ENCODE peak calls at places on chromosomes 13 and 19, in seven cellular contexts. B is left colon; X is ovary; G is H54; A is nephron progenitor cell; U is EH; H is stimulated activated CD4-positive, alpha-beta T cell treated with anti-CD3 and anti-CD28 coated beads, Interleukin-12 subunit alpha, Interleukin-12 subunit beta, amount 100 ng/mL, for 24 hours. M is an unnamed sample.

GRCh38 chr13:113887700-113888201 is 23.9 kb upstream of the GAS6 start:
- DNase-seq in B (no peak), X (no peak), G (no peak), A (no peak), U (peak; percentile 38), H (no peak), M (no peak)

GRCh38 chr13:79349011-79349410 is 57.0 kb downstream of the RBM26 start:
- DNase-seq in B (no peak), X (no peak), G (no peak), A (no peak), U (peak; percentile 32), H (no peak), M (no peak)

GRCh38 chr19:6693056-6693471 is 23.1 kb upstream of the TNFSF14 start:
- DNase-seq in B (no peak), X (no peak), G (no peak), A (no peak), U (no peak), H (no peak), M (no peak)

GRCh38 chr13:75437582-75438318 is 44.2 kb downstream of the TBC1D4 start:
- DNase-seq in B (no peak), X (no peak), G (no peak), A (no peak), U (peak; percentile 60), H (no peak), M (no peak)

GRCh38 chr13:100608906-100609305 is 20.3 kb upstream of the GGACT start:
- DNase-seq in B (no peak), X (no peak), G (peak; percentile 52), A (no peak), U (peak; percentile 3), H (no peak), M (peak; percentile 14)

GRCh38 chr19:29324717-29325116 is 111.8 kb upstream of the UQCRFS1 start:
- DNase-seq in B (no peak), X (no peak), G (no peak), A (no peak), U (no peak), H (no peak), M (no peak)

GRCh38 chr19:11421607-11422098 is 2.5 kb upstream of the RGL3 start:
- DNase-seq in B (no peak), X (peak; percentile 61), G (no peak), A (peak; percentile 75), U (peak; percentile 27), H (no peak), M (peak; percentile 39)

GRCh38 chr13:21055016-21055415 is 6.4 kb downstream of the LATS2 start:
- DNase-seq in B (no peak), X (no peak), G (no peak), A (no peak), U (peak; percentile 76), H (no peak), M (no peak)

GRCh38 chr13:39527961-39528720 is 74.9 kb downstream of the LHFPL6 start:
- DNase-seq in B (no peak), X (no peak), G (peak; percentile 32), A (no peak), U (peak; percentile 96), H (no peak), M (no peak)

GRCh38 chr19:8396563-8397203 is 6.5 kb downstream of the RAB11B start:
- DNase-seq in B (peak; percentile 64), X (peak; percentile 75), G (peak; percentile 56), A (peak; percentile 66), U (peak; percentile 57), H (peak; percentile 57), M (peak; percentile 62)

GRCh38 chr13:111184685-111185401 is 69.7 kb downstream of the ARHGEF7 start:
- DNase-seq in B (no peak), X (no peak), G (no peak), A (no peak), U (no peak), H (no peak), M (no peak)

GRCh38 chr13:109687559-109688448 is 98.6 kb downstream of the IRS2 start:
- DNase-seq in B (peak; percentile 84), X (no peak), G (no peak), A (no peak), U (no peak), H (no peak), M (no peak)

GRCh38 chr19:45641274-45642105 is 2.3 kb upstream of the EML2 start:
- DNase-seq in B (peak; percentile 95), X (peak; percentile 79), G (peak; percentile 83), A (peak; percentile 91), U (peak; percentile 91), H (peak; percentile 96), M (peak; percentile 91)

GRCh38 chr13:100534147-100534818 is 54.3 kb downstream of the GGACT start:
- DNase-seq in B (no peak), X (no peak), G (no peak), A (no peak), U (no peak), H (no peak), M (no peak)

GRCh38 chr13:50129923-50130685 is 114.9 kb downstream of the KCNRG start:
- DNase-seq in B (no peak), X (peak; percentile 46), G (peak; percentile 30), A (peak; percentile 58), U (no peak), H (no peak), M (peak; percentile 20)

GRCh38 chr19:48591021-48591420 is 15.5 kb upstream of the SPACA4 start:
- DNase-seq in B (no peak), X (no peak), G (no peak), A (no peak), U (peak; percentile 28), H (no peak), M (no peak)

GRCh38 chr19:3062165-3063105 is at the start of gene TLE5:
- DNase-seq in B (peak; percentile 79), X (peak; percentile 83), G (peak; percentile 90), A (peak; percentile 68), U (peak; percentile 62), H (peak; percentile 45), M (peak; percentile 72)

GRCh38 chr19:47573076-47574026 is at the start of gene ZNF541:
- DNase-seq in B (peak; percentile 39), X (peak; percentile 58), G (no peak), A (no peak), U (peak; percentile 30), H (peak; percentile 55), M (peak; percentile 68)

GRCh38 chr13:114258589-114258988 is 22.8 kb upstream of the UPF3A start:
- DNase-seq in B (no peak), X (no peak), G (no peak), A (no peak), U (no peak), H (no peak), M (no peak)

GRCh38 chr13:39688278-39688677 is 32.8 kb downstream of the COG6 start:
- DNase-seq in B (no peak), X (no peak), G (no peak), A (no peak), U (no peak), H (no peak), M (no peak)

GRCh38 chr19:41541990-41542584 is 33.9 kb upstream of the CEACAM21 start:
- DNase-seq in B (no peak), X (no peak), G (no peak), A (peak; percentile 37), U (peak; percentile 28), H (peak; percentile 78), M (peak; percentile 67)

M was measured in CD4-positive, CD25-positive, alpha-beta regulatory T cell.